ENCODE peak calls at places on chromosomes 5 and 9, in eight cellular contexts. One of them, this sample, is unnamed.
A peak's percentile ranks its signal among the peaks of the same experiment; 100 is the strongest.

GRCh38 chr9:109441296-109441695 is 56.8 kb downstream of the PTPN3 start:
- DNase-seq in transverse colon: no peak
- DNase-seq in uterus: no peak
- DNase-seq in stomach: no peak
- DNase-seq in prostate gland: no peak
- DNase-seq in ovary: no peak
- DNase-seq in endothelial cell of umbilical vein: no peak
- DNase-seq in A549: peak; percentile 29
- DNase-seq in this sample: no peak

GRCh38 chr5:32094691-32095090 is 79.4 kb downstream of the GOLPH3 start:
- DNase-seq in transverse colon: no peak
- DNase-seq in uterus: no peak
- DNase-seq in stomach: no peak
- DNase-seq in prostate gland: no peak
- DNase-seq in ovary: no peak
- DNase-seq in endothelial cell of umbilical vein: no peak
- DNase-seq in A549: no peak
- DNase-seq in this sample: no peak

GRCh38 chr5:80928073-80928472 is 32.1 kb upstream of the RASGRF2 start:
- DNase-seq in transverse colon: no peak
- DNase-seq in uterus: no peak
- DNase-seq in stomach: no peak
- DNase-seq in prostate gland: no peak
- DNase-seq in ovary: no peak
- DNase-seq in endothelial cell of umbilical vein: no peak
- DNase-seq in A549: no peak
- DNase-seq in this sample: no peak

GRCh38 chr9:27227192-27227591 is 69.8 kb downstream of the EQTN start:
- DNase-seq in transverse colon: no peak
- DNase-seq in uterus: no peak
- DNase-seq in stomach: no peak
- DNase-seq in prostate gland: no peak
- DNase-seq in ovary: no peak
- DNase-seq in endothelial cell of umbilical vein: no peak
- DNase-seq in A549: no peak
- DNase-seq in this sample: no peak

GRCh38 chr9:115208503-115208902 is 90.5 kb upstream of the TNC start:
- DNase-seq in transverse colon: no peak
- DNase-seq in uterus: no peak
- DNase-seq in stomach: no peak
- DNase-seq in prostate gland: no peak
- DNase-seq in ovary: no peak
- DNase-seq in endothelial cell of umbilical vein: no peak
- DNase-seq in A549: no peak
- DNase-seq in this sample: no peak

GRCh38 chr5:179230061-179230461 is 115.2 kb downstream of the ADAMTS2 start:
- DNase-seq in transverse colon: peak; percentile 4
- DNase-seq in uterus: no peak
- DNase-seq in stomach: no peak
- DNase-seq in prostate gland: no peak
- DNase-seq in ovary: peak; percentile 12
- DNase-seq in endothelial cell of umbilical vein: no peak
- DNase-seq in A549: no peak
- DNase-seq in this sample: no peak

GRCh38 chr9:125476645-125477044 is 215.0 kb downstream of the GAPVD1 start:
- DNase-seq in transverse colon: no peak
- DNase-seq in uterus: no peak
- DNase-seq in stomach: no peak
- DNase-seq in prostate gland: no peak
- DNase-seq in ovary: no peak
- DNase-seq in endothelial cell of umbilical vein: no peak
- DNase-seq in A549: no peak
- DNase-seq in this sample: no peak

GRCh38 chr9:79237861-79238260 is 333.9 kb upstream of the TLE4 start:
- DNase-seq in transverse colon: no peak
- DNase-seq in uterus: no peak
- DNase-seq in stomach: no peak
- DNase-seq in prostate gland: no peak
- DNase-seq in ovary: no peak
- DNase-seq in endothelial cell of umbilical vein: no peak
- DNase-seq in A549: no peak
- DNase-seq in this sample: no peak

GRCh38 chr9:128724744-128725211 is 851 bp upstream of the ZDHHC12 start:
- DNase-seq in transverse colon: peak; percentile 83
- DNase-seq in uterus: peak; percentile 81
- DNase-seq in stomach: peak; percentile 59
- DNase-seq in prostate gland: peak; percentile 75
- DNase-seq in ovary: peak; percentile 72
- DNase-seq in endothelial cell of umbilical vein: peak; percentile 70
- DNase-seq in A549: peak; percentile 83
- DNase-seq in this sample: peak; percentile 87

GRCh38 chr9:129126789-129127618 is 15.8 kb downstream of the PTPA start:
- DNase-seq in transverse colon: no peak
- DNase-seq in uterus: no peak
- DNase-seq in stomach: no peak
- DNase-seq in prostate gland: no peak
- DNase-seq in ovary: no peak
- DNase-seq in endothelial cell of umbilical vein: peak; percentile 62
- DNase-seq in A549: no peak
- DNase-seq in this sample: no peak

GRCh38 chr9:87464992-87465378 is 32.7 kb upstream of the DAPK1 start:
- DNase-seq in transverse colon: no peak
- DNase-seq in uterus: no peak
- DNase-seq in stomach: no peak
- DNase-seq in prostate gland: no peak
- DNase-seq in ovary: no peak
- DNase-seq in endothelial cell of umbilical vein: no peak
- DNase-seq in A549: no peak
- DNase-seq in this sample: no peak

GRCh38 chr9:131727795-131728545 is 11.9 kb downstream of the RAPGEF1 start:
- DNase-seq in transverse colon: no peak
- DNase-seq in uterus: no peak
- DNase-seq in stomach: no peak
- DNase-seq in prostate gland: no peak
- DNase-seq in ovary: no peak
- DNase-seq in endothelial cell of umbilical vein: peak; percentile 30
- DNase-seq in A549: no peak
- DNase-seq in this sample: no peak

GRCh38 chr9:91214867-91215266 is 146.9 kb downstream of the AUH start:
- DNase-seq in transverse colon: no peak
- DNase-seq in uterus: no peak
- DNase-seq in stomach: no peak
- DNase-seq in prostate gland: no peak
- DNase-seq in ovary: no peak
- DNase-seq in endothelial cell of umbilical vein: no peak
- DNase-seq in A549: no peak
- DNase-seq in this sample: no peak

GRCh38 chr5:14164764-14165163 is 21.6 kb downstream of the TRIO start:
- DNase-seq in transverse colon: no peak
- DNase-seq in uterus: no peak
- DNase-seq in stomach: no peak
- DNase-seq in prostate gland: no peak
- DNase-seq in ovary: no peak
- DNase-seq in endothelial cell of umbilical vein: no peak
- DNase-seq in A549: no peak
- DNase-seq in this sample: no peak

GRCh38 chr9:93081081-93081529 is 14.9 kb upstream of the CARD19 start:
- DNase-seq in transverse colon: peak; percentile 4
- DNase-seq in uterus: peak; percentile 15
- DNase-seq in stomach: no peak
- DNase-seq in prostate gland: no peak
- DNase-seq in ovary: peak; percentile 22
- DNase-seq in endothelial cell of umbilical vein: no peak
- DNase-seq in A549: no peak
- DNase-seq in this sample: peak; percentile 31

GRCh38 chr9:98455957-98456621 is 200.6 kb upstream of the TBC1D2 start:
- DNase-seq in transverse colon: no peak
- DNase-seq in uterus: no peak
- DNase-seq in stomach: no peak
- DNase-seq in prostate gland: no peak
- DNase-seq in ovary: no peak
- DNase-seq in endothelial cell of umbilical vein: no peak
- DNase-seq in A549: no peak
- DNase-seq in this sample: no peak

GRCh38 chr5:35852084-35852734 is 4.5 kb upstream of the IL7R start:
- DNase-seq in transverse colon: no peak
- DNase-seq in uterus: no peak
- DNase-seq in stomach: no peak
- DNase-seq in prostate gland: no peak
- DNase-seq in ovary: peak; percentile 17
- DNase-seq in endothelial cell of umbilical vein: no peak
- DNase-seq in A549: peak; percentile 21
- DNase-seq in this sample: no peak

GRCh38 chr9:2992427-2992826 is 148.5 kb upstream of the PUM3 start:
- DNase-seq in transverse colon: no peak
- DNase-seq in uterus: no peak
- DNase-seq in stomach: peak; percentile 37
- DNase-seq in prostate gland: no peak
- DNase-seq in ovary: no peak
- DNase-seq in endothelial cell of umbilical vein: no peak
- DNase-seq in A549: no peak
- DNase-seq in this sample: no peak

GRCh38 chr5:125607018-125607417 is 816.2 kb upstream of the GRAMD2B start:
- DNase-seq in transverse colon: no peak
- DNase-seq in uterus: no peak
- DNase-seq in stomach: no peak
- DNase-seq in prostate gland: no peak
- DNase-seq in ovary: no peak
- DNase-seq in endothelial cell of umbilical vein: peak; percentile 58
- DNase-seq in A549: no peak
- DNase-seq in this sample: no peak

DNA sequence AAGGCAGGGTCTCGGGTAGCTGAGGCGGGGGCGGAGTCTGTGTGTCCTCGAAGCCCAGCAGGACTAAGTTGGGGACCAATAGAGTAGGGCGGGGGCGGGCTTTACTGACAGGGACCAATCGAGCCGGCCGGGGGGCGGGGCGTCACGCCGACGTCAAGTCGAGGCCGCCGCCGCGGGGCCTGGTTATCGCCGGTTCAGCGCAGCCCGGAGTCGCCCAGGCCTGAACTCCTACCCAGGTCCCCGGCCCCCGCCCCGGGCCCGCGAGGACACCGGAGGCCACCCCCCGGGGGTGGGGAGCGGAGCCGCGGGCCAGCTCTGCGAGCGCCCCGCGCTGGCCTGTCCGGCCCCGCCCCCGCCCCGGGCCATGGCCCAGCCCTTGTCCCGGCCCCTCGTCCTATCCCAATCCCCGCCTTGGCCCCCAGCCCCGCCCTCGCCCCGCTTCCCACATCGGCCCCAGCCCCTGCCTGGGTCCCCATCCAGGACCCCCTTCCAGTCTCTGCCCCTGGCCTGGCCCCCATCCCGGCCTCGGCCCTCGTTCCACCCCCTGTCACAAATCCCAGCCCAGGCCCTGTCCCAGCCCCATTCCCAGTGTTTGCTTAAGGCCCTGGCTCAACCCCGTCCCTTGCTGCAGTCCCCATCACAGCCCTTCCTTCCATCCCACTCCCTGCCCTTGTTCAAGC is at the start of gene TMEM8B:
- DNase-seq in transverse colon: peak; percentile 97
- DNase-seq in uterus: peak; percentile 99
- DNase-seq in stomach: peak; percentile 99
- DNase-seq in prostate gland: peak; percentile 99
- DNase-seq in ovary: peak; percentile 95
- DNase-seq in endothelial cell of umbilical vein: peak; percentile 91
- DNase-seq in A549: peak; percentile 90
- DNase-seq in this sample: peak; percentile 97
- TF ChIP-seq POLR2A in transverse colon: peak; percentile 35
- TF ChIP-seq POLR2A in uterus: peak; percentile 72
- TF ChIP-seq POLR2A in stomach: no peak
- TF ChIP-seq POLR2A in prostate gland: peak; percentile 70
- TF ChIP-seq POLR2A in ovary: peak; percentile 62
- TF ChIP-seq POLR2A in endothelial cell of umbilical vein: peak; percentile 57
- TF ChIP-seq POLR2A in A549: no peak
- TF ChIP-seq POLR2A in this sample: no peak

GRCh38 chr9:122567901-122568300 is 15.0 kb downstream of the OR1N2 start:
- DNase-seq in transverse colon: no peak
- DNase-seq in uterus: no peak
- DNase-seq in stomach: no peak
- DNase-seq in prostate gland: no peak
- DNase-seq in ovary: no peak
- DNase-seq in endothelial cell of umbilical vein: no peak
- DNase-seq in A549: no peak
- DNase-seq in this sample: no peak

GRCh38 chr9:122572456-122572855 is 10.7 kb downstream of the OR1L8 start:
- DNase-seq in transverse colon: no peak
- DNase-seq in uterus: no peak
- DNase-seq in stomach: no peak
- DNase-seq in prostate gland: no peak
- DNase-seq in ovary: no peak
- DNase-seq in endothelial cell of umbilical vein: no peak
- DNase-seq in A549: no peak
- DNase-seq in this sample: no peak
- TF ChIP-seq POLR2A in transverse colon: no peak
- TF ChIP-seq POLR2A in uterus: no peak
- TF ChIP-seq POLR2A in stomach: no peak
- TF ChIP-seq POLR2A in prostate gland: no peak
- TF ChIP-seq POLR2A in ovary: no peak
- TF ChIP-seq POLR2A in endothelial cell of umbilical vein: no peak
- TF ChIP-seq POLR2A in A549: no peak
- TF ChIP-seq POLR2A in this sample: no peak

GRCh38 chr5:127870914-127871313 is 167.7 kb downstream of the CCDC192 start:
- DNase-seq in transverse colon: peak; percentile 56
- DNase-seq in uterus: peak; percentile 30
- DNase-seq in stomach: peak; percentile 78
- DNase-seq in prostate gland: peak; percentile 66
- DNase-seq in ovary: peak; percentile 81
- DNase-seq in endothelial cell of umbilical vein: peak; percentile 61
- DNase-seq in A549: no peak
- DNase-seq in this sample: no peak

GRCh38 chr5:127864511-127864910 is 161.3 kb downstream of the CCDC192 start:
- DNase-seq in transverse colon: no peak
- DNase-seq in uterus: no peak
- DNase-seq in stomach: no peak
- DNase-seq in prostate gland: no peak
- DNase-seq in ovary: no peak
- DNase-seq in endothelial cell of umbilical vein: no peak
- DNase-seq in A549: no peak
- DNase-seq in this sample: no peak

GRCh38 chr5:127865273-127865672 is 162.1 kb downstream of the CCDC192 start:
- DNase-seq in transverse colon: no peak
- DNase-seq in uterus: no peak
- DNase-seq in stomach: no peak
- DNase-seq in prostate gland: no peak
- DNase-seq in ovary: no peak
- DNase-seq in endothelial cell of umbilical vein: no peak
- DNase-seq in A549: no peak
- DNase-seq in this sample: no peak

GRCh38 chr5:127863610-127864395 is 160.6 kb downstream of the CCDC192 start:
- DNase-seq in transverse colon: no peak
- DNase-seq in uterus: no peak
- DNase-seq in stomach: no peak
- DNase-seq in prostate gland: no peak
- DNase-seq in ovary: no peak
- DNase-seq in endothelial cell of umbilical vein: peak; percentile 87
- DNase-seq in A549: no peak
- DNase-seq in this sample: no peak

GRCh38 chr5:127867006-127867788 is 164.0 kb downstream of the CCDC192 start:
- DNase-seq in transverse colon: peak; percentile 52
- DNase-seq in uterus: no peak
- DNase-seq in stomach: no peak
- DNase-seq in prostate gland: no peak
- DNase-seq in ovary: no peak
- DNase-seq in endothelial cell of umbilical vein: no peak
- DNase-seq in A549: no peak
- DNase-seq in this sample: peak; percentile 56
- TF ChIP-seq POLR2A in transverse colon: no peak
- TF ChIP-seq POLR2A in uterus: no peak
- TF ChIP-seq POLR2A in stomach: no peak
- TF ChIP-seq POLR2A in prostate gland: no peak
- TF ChIP-seq POLR2A in ovary: no peak
- TF ChIP-seq POLR2A in endothelial cell of umbilical vein: no peak
- TF ChIP-seq POLR2A in A549: no peak
- TF ChIP-seq POLR2A in this sample: no peak

GRCh38 chr9:135478858-135479468 is 619 bp upstream of the PPP1R26 start:
- DNase-seq in transverse colon: peak; percentile 75
- DNase-seq in uterus: peak; percentile 28
- DNase-seq in stomach: peak; percentile 72
- DNase-seq in prostate gland: peak; percentile 62
- DNase-seq in ovary: peak; percentile 53
- DNase-seq in endothelial cell of umbilical vein: peak; percentile 32
- DNase-seq in A549: peak; percentile 51
- DNase-seq in this sample: peak; percentile 71
- TF ChIP-seq POLR2A in transverse colon: peak; percentile 59
- TF ChIP-seq POLR2A in uterus: peak; percentile 12
- TF ChIP-seq POLR2A in stomach: no peak
- TF ChIP-seq POLR2A in prostate gland: peak; percentile 49
- TF ChIP-seq POLR2A in ovary: no peak
- TF ChIP-seq POLR2A in endothelial cell of umbilical vein: no peak
- TF ChIP-seq POLR2A in A549: no peak
- TF ChIP-seq POLR2A in this sample: no peak